ENCODE peak calls at places on chromosomes 4 and X, in eight cellular contexts. X is activated CD4-positive, alpha-beta memory T cell treated with anti-CD3 and anti-CD28 coated beads for 36 hours; K is adipocyte; B is A172; E is tibial artery; I is naive thymus-derived CD8-positive, alpha-beta T cell; S is cardiac muscle cell; A is activated B cell treated with CpG ODN at 0.5 μM for 24 hours. D is an unnamed sample.

GRCh38 chr4:151322565-151322964 is 2.8 kb downstream of the SH3D19 start:
- DNase-seq in X (no peak), K (peak), B (no peak), E (no peak), I (no peak), S (no peak), A (no peak), D (no peak)

GRCh38 chr4:88457307-88458090 is 580 bp downstream of the HERC5 start:
- DNase-seq in X (peak), K (peak), B (no peak), E (peak), I (no peak), S (peak), A (no peak), D (peak)

GRCh38 chrX:95764972-95765451 is 919.6 kb upstream of the DIAPH2 start:
- DNase-seq in X (no peak), K (peak), B (peak), E (no peak), I (no peak), S (peak), A (no peak), D (no peak)

GRCh38 chrX:111823068-111823467 is 52.9 kb upstream of the TRPC5OS start:
- DNase-seq in X (no peak), K (peak), B (no peak), E (no peak), I (no peak), S (peak), A (no peak), D (no peak)

GRCh38 chrX:25869761-25870160 is 268.4 kb upstream of the MAGEB18 start:
- DNase-seq in X (no peak), K (no peak), B (peak), E (no peak), I (no peak), S (no peak), A (no peak), D (no peak)

GRCh38 chr4:74527049-74527448 is 82.1 kb downstream of the AREG start:
- DNase-seq in X (no peak), K (no peak), B (no peak), E (no peak), I (no peak), S (no peak), A (no peak), D (no peak)

GRCh38 chr4:140078366-140078765 is 75.6 kb downstream of the MAML3 start:
- DNase-seq in X (no peak), K (no peak), B (no peak), E (no peak), I (no peak), S (peak), A (no peak), D (no peak)

GRCh38 chr4:11471613-11472012 is 42.9 kb upstream of the HS3ST1 start:
- DNase-seq in X (peak), K (no peak), B (no peak), E (no peak), I (peak), S (no peak), A (no peak), D (peak)

GRCh38 chrX:46547857-46548256 is 2.6 kb upstream of the ZNF674 start:
- DNase-seq in X (no peak), K (peak), B (peak), E (no peak), I (no peak), S (no peak), A (no peak), D (no peak)

GRCh38 chr4:78650106-78651021 is 98.8 kb downstream of the ANXA3 start:
- DNase-seq in X (no peak), K (peak), B (peak), E (no peak), I (no peak), S (peak), A (no peak), D (no peak)

GRCh38 chr4:75434105-75434504 is 80.1 kb downstream of the RCHY1 start:
- DNase-seq in X (no peak), K (no peak), B (no peak), E (no peak), I (no peak), S (no peak), A (no peak), D (no peak)

GRCh38 chrX:13938766-13939530 is 90.7 kb downstream of the GEMIN8 start:
- DNase-seq in X (no peak), K (peak), B (no peak), E (no peak), I (no peak), S (peak), A (no peak), D (no peak)

GRCh38 chr4:1927675-1928074 is 56.5 kb downstream of the NSD2 start:
- DNase-seq in X (no peak), K (peak), B (no peak), E (no peak), I (no peak), S (no peak), A (no peak), D (no peak)

GRCh38 chr4:37510626-37511025 is 175.6 kb downstream of the RELL1 start:
- DNase-seq in X (no peak), K (no peak), B (no peak), E (no peak), I (no peak), S (no peak), A (no peak), D (no peak)

GRCh38 chrX:129984196-129984962 is 1.9 kb downstream of the BCORL1 start:
- DNase-seq in X (peak), K (peak), B (no peak), E (peak), I (no peak), S (no peak), A (peak), D (peak)

GRCh38 chrX:80216086-80216485 is 201.5 kb downstream of the TBX22 start:
- DNase-seq in X (no peak), K (no peak), B (peak), E (no peak), I (no peak), S (no peak), A (no peak), D (no peak)

D was measured in sigmoid colon.